ENCODE peak calls at places on chromosomes 7 and 10, in eight cellular contexts. D, I, R, U, P, E, Q and M are unnamed samples.

GRCh38 chr10:121310151-121310711 is 288.0 kb downstream of the FGFR2 start:
- DNase-seq in D (no peak), I (no peak), R (no peak), U (no peak), P (peak; percentile 14), E (no peak), Q (no peak), M (peak; percentile 32)

GRCh38 chr10:43208147-43209063 is 58.5 kb downstream of the RASGEF1A start:
- DNase-seq in D (no peak), I (peak; percentile 67), R (no peak), U (peak; percentile 3), P (no peak), E (no peak), Q (no peak), M (no peak)

GRCh38 chr10:26455567-26456315 is 17.6 kb downstream of the APBB1IP start:
- DNase-seq in D (no peak), I (no peak), R (no peak), U (no peak), P (no peak), E (no peak), Q (no peak), M (no peak)

GRCh38 chr10:43969506-43969905 is 320.8 kb upstream of the ZNF32 start:
- DNase-seq in D (no peak), I (no peak), R (no peak), U (no peak), P (no peak), E (no peak), Q (no peak), M (no peak)

GRCh38 chr10:91908358-91909177 is 718 bp downstream of the FGFBP3 start:
- DNase-seq in D (peak; percentile 52), I (peak; percentile 93), R (peak; percentile 38), U (peak; percentile 79), P (peak; percentile 92), E (peak; percentile 77), Q (peak; percentile 74), M (peak; percentile 86)

GRCh38 chr7:50531401-50531906 is 33.8 kb downstream of the DDC start:
- DNase-seq in D (no peak), I (no peak), R (no peak), U (peak; percentile 91), P (peak; percentile 54), E (peak; percentile 37), Q (no peak), M (no peak)

GRCh38 chr7:116236020-116236630 is 25.8 kb downstream of the TES start:
- DNase-seq in D (peak; percentile 12), I (no peak), R (peak; percentile 90), U (peak; percentile 23), P (peak; percentile 67), E (peak; percentile 46), Q (peak; percentile 72), M (no peak)

GRCh38 chr10:119658274-119658673 is 7.1 kb downstream of the BAG3 start:
- DNase-seq in D (peak; percentile 80), I (peak; percentile 95), R (peak; percentile 74), U (peak; percentile 82), P (peak; percentile 37), E (peak; percentile 40), Q (peak; percentile 90), M (no peak)

GRCh38 chr10:120735773-120736371 is 115.3 kb upstream of the WDR11 start:
- DNase-seq in D (no peak), I (no peak), R (no peak), U (no peak), P (peak; percentile 46), E (no peak), Q (peak; percentile 24), M (no peak)

DNA sequence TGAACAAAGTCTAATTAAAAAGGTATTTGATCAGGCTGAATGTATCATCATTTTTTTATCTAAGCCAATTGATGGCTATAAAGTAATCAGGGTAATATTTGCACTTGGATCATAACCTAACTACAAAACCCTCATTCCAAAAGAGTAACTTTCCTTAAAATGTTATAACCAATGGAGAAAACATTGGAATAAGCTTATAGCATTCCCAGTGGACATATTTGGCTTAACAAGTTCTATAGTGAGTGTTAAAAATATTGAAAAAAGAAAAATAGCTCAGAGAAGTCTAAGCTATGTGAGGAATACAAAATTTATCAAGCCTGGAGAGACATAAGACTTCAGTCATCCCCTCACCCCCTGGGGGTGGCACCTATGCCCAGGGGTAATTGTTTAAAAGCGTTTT is 358.8 kb downstream of the LRRTM3 start:
- DNase-seq in D (no peak), I (no peak), R (no peak), U (no peak), P (no peak), E (no peak), Q (no peak), M (no peak)
- TF ChIP-seq CTCF in D (no peak), I (no peak), R (no peak), U (no peak), P (no peak), E (no peak), Q (no peak), M (no peak)

GRCh38 chr7:120742370-120742769 is 115.6 kb downstream of the TSPAN12 start:
- DNase-seq in D (no peak), I (no peak), R (no peak), U (no peak), P (peak; percentile 75), E (no peak), Q (no peak), M (no peak)

GRCh38 chr7:120741371-120742042 is 116.4 kb downstream of the TSPAN12 start:
- DNase-seq in D (no peak), I (no peak), R (no peak), U (no peak), P (no peak), E (no peak), Q (no peak), M (no peak)

GRCh38 chr7:120743128-120743527 is 114.8 kb downstream of the TSPAN12 start:
- DNase-seq in D (no peak), I (no peak), R (no peak), U (no peak), P (no peak), E (no peak), Q (no peak), M (no peak)

GRCh38 chr7:120738816-120739215 is 119.1 kb downstream of the TSPAN12 start:
- DNase-seq in D (no peak), I (no peak), R (no peak), U (no peak), P (peak; percentile 33), E (no peak), Q (no peak), M (no peak)

DNA sequence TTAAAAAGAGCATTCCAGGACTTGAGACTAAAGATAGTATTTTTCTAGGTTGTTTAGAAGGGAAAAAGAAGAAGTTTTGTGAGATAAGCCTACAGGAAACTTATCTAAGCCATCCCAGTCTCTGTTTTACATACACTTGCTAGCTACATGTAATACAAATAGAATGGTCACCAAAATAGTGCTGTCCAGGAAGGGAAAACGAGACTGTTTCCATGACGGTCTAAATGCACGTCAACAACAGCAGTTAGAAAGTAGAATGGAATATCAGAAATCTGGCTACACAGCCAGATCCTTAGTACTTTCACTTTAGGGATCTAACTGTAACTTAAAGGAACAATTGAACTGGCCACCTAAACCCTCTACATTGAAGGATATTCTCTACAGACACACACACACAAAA is 117.6 kb downstream of the TSPAN12 start:
- DNase-seq in D (no peak), I (no peak), R (no peak), U (no peak), P (no peak), E (no peak), Q (peak; percentile 37), M (no peak)
- H3K4me3 ChIP-seq in D (no peak overlapping the region), I (peak overlapping the region; percentile 49), R (no peak overlapping the region), U (no peak overlapping the region), P (no peak overlapping the region), E (no peak overlapping the region), Q (no peak overlapping the region), M (no peak overlapping the region)

DNA sequence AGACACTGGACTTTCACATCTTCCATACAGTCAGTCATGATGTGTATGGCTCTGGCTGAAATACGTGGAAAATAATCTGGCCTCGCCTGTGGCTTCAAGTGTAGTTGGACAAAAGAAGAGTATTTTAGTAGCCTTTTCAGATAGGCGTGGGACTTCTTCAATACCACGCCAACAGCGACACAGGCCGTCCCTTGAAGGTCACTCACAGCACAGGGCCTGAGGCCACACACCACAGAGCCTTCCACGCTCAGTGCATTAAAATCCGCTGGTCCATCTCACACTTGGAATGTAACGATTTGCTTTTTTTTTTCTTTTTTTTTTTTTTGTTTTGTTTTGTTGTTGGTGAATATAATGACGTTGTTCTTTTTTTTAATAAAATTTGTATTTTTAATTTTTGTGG is 51.8 kb upstream of the SUN1 start:
- DNase-seq in D (no peak), I (peak; percentile 33), R (no peak), U (no peak), P (no peak), E (no peak), Q (no peak), M (no peak)
- H3K36me3 ChIP-seq in D (no peaks in the 10 kb centered on the region), I (peaks cover 21% of the 10 kb centered on the region), R (no peaks in the 10 kb centered on the region), U (peaks cover 85% of the 10 kb centered on the region), P (peaks cover 10% of the 10 kb centered on the region), E (no peaks in the 10 kb centered on the region), Q (peaks cover 19% of the 10 kb centered on the region), M (peaks cover 6% of the 10 kb centered on the region)

GRCh38 chr7:123643495-123644428 is 11.9 kb upstream of the LMOD2 start:
- DNase-seq in D (peak; percentile 16), I (no peak), R (no peak), U (peak; percentile 79), P (peak; percentile 91), E (no peak), Q (peak; percentile 83), M (no peak)

GRCh38 chr7:123649956-123650355 is 5.7 kb upstream of the LMOD2 start:
- DNase-seq in D (no peak), I (no peak), R (no peak), U (no peak), P (no peak), E (no peak), Q (peak; percentile 60), M (no peak)

GRCh38 chr7:123645516-123645915 is 10.2 kb upstream of the LMOD2 start:
- DNase-seq in D (no peak), I (no peak), R (no peak), U (peak; percentile 79), P (no peak), E (no peak), Q (peak; percentile 27), M (no peak)

GRCh38 chr7:123650595-123650994 is 5.1 kb upstream of the LMOD2 start:
- DNase-seq in D (no peak), I (no peak), R (no peak), U (peak; percentile 52), P (no peak), E (no peak), Q (no peak), M (no peak)

GRCh38 chr7:123647106-123647730 is 8.4 kb upstream of the LMOD2 start:
- DNase-seq in D (no peak), I (no peak), R (no peak), U (no peak), P (no peak), E (no peak), Q (no peak), M (no peak)
- TF ChIP-seq CTCF in D (no peak), I (no peak), R (no peak), U (no peak), P (no peak), E (no peak), Q (no peak), M (no peak)

DNA sequence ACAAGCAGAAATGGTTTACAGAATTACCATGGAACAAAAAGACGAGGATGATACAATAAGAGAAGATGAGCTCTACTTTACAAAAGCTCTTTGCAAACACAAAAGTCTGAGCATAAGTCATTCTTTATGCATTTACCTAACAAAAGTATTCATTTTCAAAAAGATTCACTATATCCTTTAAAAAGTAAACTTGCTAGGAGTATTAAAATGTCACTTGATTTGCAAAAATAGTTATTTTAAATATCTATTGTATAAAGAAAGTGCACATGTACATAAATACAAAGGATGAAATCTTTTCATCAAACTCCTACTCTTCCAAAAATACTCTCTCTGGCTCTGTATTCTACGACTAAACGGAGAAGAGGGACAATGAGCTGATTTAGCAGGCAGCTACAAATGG is 146.4 kb upstream of the STEAP1 start:
- DNase-seq in D (no peak), I (no peak), R (no peak), U (no peak), P (no peak), E (no peak), Q (no peak), M (no peak)
- H3K4me3 ChIP-seq in D (no peak overlapping the region), I (no peak overlapping the region), R (no peak overlapping the region), U (no peak overlapping the region), P (no peak overlapping the region), E (no peak overlapping the region), Q (no peak overlapping the region), M (no peak overlapping the region)